ENCODE peak calls at places on chromosomes 11 and 22, in six cellular contexts. L is endodermal cell, C is GM06990, E is A549, J is mucosa of descending colon, K is BE2C. Z is an unnamed sample.

GRCh38 chr22:44357962-44358553 is 45.3 kb upstream of the SHISAL1 start:
- DNase-seq in J (peak; percentile 40), C (no peak), K (peak; percentile 28), L (peak; percentile 43), E (no peak), Z (no peak)

GRCh38 chr11:94563848-94564442 is 3.2 kb upstream of the PIWIL4 start:
- DNase-seq in K (no peak), L (no peak), C (no peak), E (no peak), J (no peak), Z (no peak)

GRCh38 chr22:18111759-18112330 is 1.2 kb downstream of the TUBA8 start:
- DNase-seq in L (no peak), K (no peak), J (no peak), C (no peak), E (no peak), Z (no peak)

GRCh38 chr22:42364641-42365336 is 67.4 kb downstream of the NFAM1 start:
- DNase-seq in K (no peak), L (no peak), C (no peak), J (no peak), E (no peak), Z (no peak)

GRCh38 chr11:110431212-110432073 is 1.7 kb downstream of the FDX1 start:
- DNase-seq in J (no peak), L (no peak), K (no peak), E (no peak), C (no peak), Z (no peak)

GRCh38 chr11:59551651-59552521 is 40.5 kb downstream of the OR4D9 start:
- DNase-seq in E (peak; percentile 93), J (no peak), L (peak; percentile 71), C (peak; percentile 30), K (peak; percentile 49), Z (no peak)

GRCh38 chr22:49238181-49239141 is 589.2 kb downstream of the BRD1 start:
- DNase-seq in J (peak; percentile 22), L (no peak), C (no peak), K (no peak), E (no peak), Z (no peak)

GRCh38 chr11:60887531-60887930 is 18.9 kb downstream of the PRPF19 start:
- DNase-seq in C (no peak), J (no peak), K (peak; percentile 51), L (peak; percentile 88), E (peak; percentile 53), Z (no peak)

GRCh38 chr11:9046376-9046775 is 42.6 kb upstream of the NRIP3 start:
- DNase-seq in K (no peak), J (no peak), E (no peak), C (no peak), L (no peak), Z (no peak)

GRCh38 chr11:118917488-118918127 is 8.1 kb downstream of the BCL9L start:
- DNase-seq in K (no peak), C (no peak), E (peak; percentile 94), L (peak; percentile 79), J (peak; percentile 87), Z (no peak)

GRCh38 chr11:33500331-33500730 is 200.3 kb downstream of the C11orf91 start:
- DNase-seq in C (no peak), K (no peak), J (no peak), L (no peak), E (no peak), Z (no peak)

GRCh38 chr11:66476841-66477251 is 3.4 kb upstream of the DPP3 start:
- DNase-seq in E (peak; percentile 23), L (peak; percentile 58), K (no peak), J (no peak), C (no peak), Z (no peak)

GRCh38 chr11:128116447-128117240 is 470.7 kb downstream of the ETS1 start:
- DNase-seq in L (no peak), K (no peak), J (no peak), C (no peak), E (no peak), Z (no peak)

GRCh38 chr11:11157201-11157600 is 195.8 kb downstream of the CSNK2A3 start:
- DNase-seq in J (no peak), C (no peak), K (peak; percentile 36), E (peak; percentile 37), L (peak; percentile 83), Z (no peak)

GRCh38 chr11:44607324-44607962 is 42.0 kb downstream of the CD82 start:
- DNase-seq in E (no peak), J (no peak), C (no peak), K (no peak), L (no peak), Z (no peak)

GRCh38 chr11:75422248-75423231 is 10.5 kb downstream of the KLHL35 start:
- DNase-seq in K (no peak), L (no peak), E (peak; percentile 93), J (no peak), C (no peak), Z (no peak)

GRCh38 chr11:104075716-104076115 is 39.3 kb downstream of the DDI1 start:
- DNase-seq in L (no peak), J (no peak), E (no peak), K (no peak), C (no peak), Z (no peak)

GRCh38 chr11:134261626-134262488 is 8.5 kb downstream of the ACAD8 start:
- DNase-seq in J (no peak), C (no peak), L (peak; percentile 83), K (peak; percentile 57), E (peak; percentile 14), Z (peak; percentile 63)

GRCh38 chr11:102614485-102614884 is 10.6 kb downstream of the MMP20 start:
- DNase-seq in E (peak; percentile 52), L (no peak), J (no peak), C (no peak), K (no peak), Z (no peak)

GRCh38 chr22:46293591-46294260 is 2.9 kb upstream of the GTSE1 start:
- DNase-seq in L (no peak), J (no peak), C (no peak), K (no peak), E (no peak), Z (no peak)

GRCh38 chr11:94885581-94885980 is 87.8 kb downstream of the CWC15 start:
- DNase-seq in L (no peak), J (no peak), K (no peak), C (no peak), E (no peak), Z (no peak)

GRCh38 chr11:77400306-77400705 is 73.6 kb downstream of the PAK1 start:
- DNase-seq in K (no peak), J (no peak), L (no peak), E (no peak), C (no peak), Z (no peak)

GRCh38 chr11:77396911-77397310 is 77.0 kb downstream of the PAK1 start:
- DNase-seq in E (no peak), K (no peak), J (no peak), L (no peak), C (no peak), Z (no peak)

GRCh38 chr11:77396305-77396704 is 77.6 kb downstream of the PAK1 start:
- DNase-seq in E (no peak), K (no peak), J (no peak), C (no peak), L (no peak), Z (no peak)

GRCh38 chr11:77395460-77396175 is 78.3 kb downstream of the PAK1 start:
- DNase-seq in C (no peak), E (no peak), J (no peak), L (no peak), K (no peak), Z (no peak)

DNA sequence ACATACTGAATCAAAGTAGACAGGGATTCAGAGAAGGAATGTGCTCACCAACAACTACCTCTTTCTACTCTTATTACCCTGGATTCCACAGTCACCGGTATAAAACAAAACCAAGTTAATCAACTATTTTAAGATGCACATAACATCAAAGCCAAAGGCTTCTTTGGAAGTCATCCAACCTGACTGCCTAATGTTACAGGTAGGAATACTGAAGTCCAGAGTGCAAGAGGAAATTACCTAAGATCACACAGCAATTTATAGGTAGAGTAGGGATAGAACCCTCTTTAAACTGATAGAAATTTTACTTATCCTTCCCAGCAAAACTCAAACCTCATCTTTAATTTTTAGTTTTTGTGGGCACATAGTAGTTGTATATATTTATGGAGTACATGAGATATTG is 76.3 kb downstream of the PAK1 start:
- DNase-seq in E (no peak), K (no peak), C (no peak), L (no peak), J (no peak), Z (no peak)
- TF ChIP-seq CTCF in E (no peak), K (no peak), C (no peak), L (no peak), J (no peak), Z (no peak)

GRCh38 chr11:62116458-62116857 is 7.4 kb upstream of the INCENP start:
- DNase-seq in J (no peak), C (no peak), L (no peak), K (no peak), E (peak; percentile 35), Z (no peak)
- TF ChIP-seq CTCF in J (no peak), C (no peak), L (no peak), K (no peak), E (no peak), Z (no peak)

DNA sequence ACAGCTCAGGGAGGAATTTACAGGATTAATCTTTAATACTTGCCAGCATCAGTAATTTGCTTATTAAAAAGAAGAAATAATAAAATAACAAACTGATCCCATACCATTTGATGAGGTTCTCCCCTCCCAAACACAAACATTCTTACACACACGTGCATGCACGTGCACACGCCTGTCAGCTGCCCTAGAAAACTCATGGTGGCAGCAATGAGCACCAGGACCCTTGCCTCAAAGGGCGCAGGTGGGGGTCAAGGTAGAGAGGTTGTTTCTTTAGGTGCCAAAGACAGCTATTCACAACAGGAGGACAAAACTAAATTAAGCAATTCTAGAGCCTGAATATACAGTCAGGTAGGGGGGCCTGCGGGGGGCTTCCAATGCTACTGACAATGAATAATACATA is 219.3 kb downstream of the BUD13 start:
- DNase-seq in K (no peak), E (no peak), J (no peak), L (no peak), C (no peak), Z (no peak)
- TF ChIP-seq CTCF in K (peak; percentile 37), E (no peak), J (no peak), L (peak; percentile 60), C (no peak), Z (no peak)

GRCh38 chr11:16989554-16989953 is 24.7 kb downstream of the PLEKHA7 start:
- DNase-seq in E (no peak), L (no peak), K (peak; percentile 24), C (no peak), J (no peak), Z (no peak)

GRCh38 chr11:16985297-16985696 is 28.9 kb downstream of the PLEKHA7 start:
- DNase-seq in C (no peak), J (no peak), E (no peak), K (no peak), L (no peak), Z (no peak)

GRCh38 chr11:16986434-16987204 is 27.6 kb downstream of the PLEKHA7 start:
- DNase-seq in E (no peak), C (peak; percentile 61), K (no peak), J (peak; percentile 91), L (peak; percentile 63), Z (peak; percentile 84)

GRCh38 chr11:16984229-16984628 is 30.0 kb downstream of the PLEKHA7 start:
- DNase-seq in J (no peak), L (no peak), C (no peak), E (no peak), K (no peak), Z (no peak)

DNA sequence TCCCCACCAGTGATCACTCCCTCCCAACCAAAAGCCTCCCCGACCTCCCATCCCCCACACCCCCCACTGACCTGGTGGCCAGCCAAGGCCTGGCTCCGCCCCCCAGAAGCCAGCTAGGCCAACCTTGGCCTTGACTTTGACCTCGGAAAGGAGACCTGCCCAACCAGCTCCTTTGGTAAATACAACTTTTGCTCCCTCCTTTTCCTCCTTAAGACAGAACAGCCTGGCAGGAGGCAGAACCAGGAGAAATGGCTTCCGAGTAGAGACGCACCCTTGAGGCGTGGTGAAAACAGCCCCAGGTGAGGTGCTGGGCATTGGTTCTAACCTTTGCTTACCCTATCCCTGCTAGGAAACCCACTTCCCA is 27.0 kb downstream of the PLEKHA7 start:
- DNase-seq in L (peak; percentile 89), E (no peak), J (peak; percentile 76), C (no peak), K (no peak), Z (no peak)
- TF ChIP-seq CTCF in L (no peak), E (no peak), J (no peak), C (no peak), K (no peak), Z (no peak)

Z was measured in GM10248.